ENCODE peak calls at places on chromosomes 4 and X, in five cellular contexts. Q, N, G, M and T are unnamed samples.

GRCh38 chr4:106277140-106277680 is 38.8 kb downstream of the TBCK start:
- DNase-seq in Q (no peak), N (no peak), G (no peak), M (no peak), T (no peak)

GRCh38 chrX:107579956-107580355 is 48.4 kb upstream of the PRPS1 start:
- DNase-seq in Q (no peak), N (peak; percentile 22), G (no peak), M (no peak), T (peak; percentile 27)

GRCh38 chrX:103640401-103641155 is 11.8 kb downstream of the TCEAL1 start:
- DNase-seq in Q (no peak), N (peak; percentile 74), G (no peak), M (no peak), T (peak; percentile 33)

GRCh38 chr4:177938226-177938625 is 496.0 kb upstream of the AGA start:
- DNase-seq in Q (no peak), N (no peak), G (no peak), M (no peak), T (no peak)

GRCh38 chr4:115883251-115883650 is 769.8 kb upstream of the NDST4 start:
- DNase-seq in Q (no peak), N (no peak), G (no peak), M (no peak), T (no peak)

GRCh38 chr4:7313361-7313811 is 121.0 kb downstream of the SORCS2 start:
- DNase-seq in Q (peak; percentile 64), N (no peak), G (no peak), M (no peak), T (no peak)

GRCh38 chr4:87092389-87093141 is 127.9 kb downstream of the KLHL8 start:
- DNase-seq in Q (peak; percentile 80), N (peak; percentile 79), G (no peak), M (no peak), T (peak; percentile 79)

GRCh38 chr4:7867701-7868429 is 71.8 kb downstream of the AFAP1 start:
- DNase-seq in Q (no peak), N (peak; percentile 71), G (no peak), M (no peak), T (peak; percentile 34)

GRCh38 chr4:64705989-64706388 is 296.7 kb upstream of the TECRL start:
- DNase-seq in Q (no peak), N (no peak), G (no peak), M (no peak), T (peak; percentile 3)

GRCh38 chr4:94635172-94635571 is 122.6 kb upstream of the BMPR1B start:
- DNase-seq in Q (no peak), N (peak; percentile 74), G (no peak), M (no peak), T (peak; percentile 71)

GRCh38 chr4:41006141-41006540 is 208.2 kb downstream of the APBB2 start:
- DNase-seq in Q (no peak), N (peak; percentile 82), G (no peak), M (no peak), T (peak; percentile 35)

GRCh38 chrX:154059729-154060245 is 37.7 kb downstream of the MECP2 start:
- DNase-seq in Q (no peak), N (no peak), G (no peak), M (no peak), T (no peak)

GRCh38 chr4:14028862-14029261 is 401.3 kb upstream of the BOD1L1 start:
- DNase-seq in Q (no peak), N (no peak), G (no peak), M (no peak), T (no peak)

GRCh38 chrX:150849996-150850720 is 48.3 kb downstream of the CD99L2 start:
- DNase-seq in Q (no peak), N (no peak), G (no peak), M (no peak), T (no peak)

GRCh38 chrX:133726211-133726630 is 259.2 kb downstream of the GPC3 start:
- DNase-seq in Q (no peak), N (peak; percentile 85), G (no peak), M (peak; percentile 43), T (peak; percentile 54)

GRCh38 chr4:1604181-1604705 is 79.9 kb downstream of the FAM53A start:
- DNase-seq in Q (no peak), N (peak; percentile 3), G (no peak), M (no peak), T (no peak)

GRCh38 chr4:52659016-52659721 is at the start of gene USP46:
- DNase-seq in Q (peak; percentile 44), N (peak; percentile 85), G (peak; percentile 38), M (peak; percentile 40), T (peak; percentile 80)

GRCh38 chrX:110851780-110852179 is 56.2 kb upstream of the CHRDL1 start:
- DNase-seq in Q (no peak), N (peak; percentile 33), G (no peak), M (peak; percentile 30), T (peak; percentile 6)

GRCh38 chrX:3124041-3124440 is 82.8 kb downstream of the ARSF start:
- DNase-seq in Q (no peak), N (peak; percentile 37), G (no peak), M (no peak), T (no peak)

GRCh38 chr4:23337292-23337691 is 552.6 kb downstream of the PPARGC1A start:
- DNase-seq in Q (no peak), N (no peak), G (no peak), M (no peak), T (no peak)

GRCh38 chr4:134518574-134519217 is 317.1 kb upstream of the PABPC4L start:
- DNase-seq in Q (no peak), N (no peak), G (no peak), M (no peak), T (no peak)

GRCh38 chr4:150769235-150769634 is 187.3 kb downstream of the MAB21L2 start:
- DNase-seq in Q (no peak), N (peak; percentile 85), G (no peak), M (peak; percentile 66), T (peak; percentile 67)

GRCh38 chr4:181264908-181265307 is 978.3 kb upstream of the TENM3 start:
- DNase-seq in Q (no peak), N (no peak), G (no peak), M (no peak), T (no peak)

GRCh38 chr4:142845293-142846070 is 619 bp downstream of the INPP4B start:
- DNase-seq in Q (no peak), N (peak; percentile 26), G (no peak), M (no peak), T (peak; percentile 19)